ENCODE peak calls at places on chromosomes 1 and 21, in ten cellular contexts. One of them, this sample, is unnamed.

GRCh38 chr1:58929667-58930325 is 145.9 kb upstream of the JUN start:
- DNase-seq in stimulated activated CD8-positive, alpha-beta memory T cell treated with anti-CD3 and anti-CD28 coated beads, Interleukin-12 subunit alpha, Interleukin-12 subunit beta, amount 100 ng/mL, for 4 hours: peak
- DNase-seq in activated naive CD8-positive, alpha-beta T cell treated with anti-CD3 and anti-CD28 coated beads, Interleukin-2, amount 50 U/mL, for 16 hours: peak
- DNase-seq in KBM-7: no peak
- DNase-seq in A549: peak
- DNase-seq in CD8-positive, alpha-beta T cell: peak
- DNase-seq in GM12892: no peak
- DNase-seq in amniotic stem cell: no peak
- DNase-seq in Calu3: peak
- DNase-seq in pons: no peak
- DNase-seq in this sample: no peak

GRCh38 chr1:2258996-2259395 is 30.9 kb downstream of the SKI start:
- DNase-seq in stimulated activated CD8-positive, alpha-beta memory T cell treated with anti-CD3 and anti-CD28 coated beads, Interleukin-12 subunit alpha, Interleukin-12 subunit beta, amount 100 ng/mL, for 4 hours: peak
- DNase-seq in activated naive CD8-positive, alpha-beta T cell treated with anti-CD3 and anti-CD28 coated beads, Interleukin-2, amount 50 U/mL, for 16 hours: no peak
- DNase-seq in KBM-7: no peak
- DNase-seq in A549: no peak
- DNase-seq in CD8-positive, alpha-beta T cell: peak
- DNase-seq in GM12892: no peak
- DNase-seq in amniotic stem cell: no peak
- DNase-seq in Calu3: no peak
- DNase-seq in pons: no peak
- DNase-seq in this sample: no peak

GRCh38 chr1:52179073-52179472 is 37.2 kb downstream of the ZFYVE9 start:
- DNase-seq in stimulated activated CD8-positive, alpha-beta memory T cell treated with anti-CD3 and anti-CD28 coated beads, Interleukin-12 subunit alpha, Interleukin-12 subunit beta, amount 100 ng/mL, for 4 hours: no peak
- DNase-seq in activated naive CD8-positive, alpha-beta T cell treated with anti-CD3 and anti-CD28 coated beads, Interleukin-2, amount 50 U/mL, for 16 hours: no peak
- DNase-seq in KBM-7: no peak
- DNase-seq in A549: no peak
- DNase-seq in CD8-positive, alpha-beta T cell: no peak
- DNase-seq in GM12892: no peak
- DNase-seq in amniotic stem cell: no peak
- DNase-seq in Calu3: no peak
- DNase-seq in pons: no peak
- DNase-seq in this sample: no peak

GRCh38 chr21:16330340-16331319 is 600.8 kb downstream of the USP25 start:
- DNase-seq in stimulated activated CD8-positive, alpha-beta memory T cell treated with anti-CD3 and anti-CD28 coated beads, Interleukin-12 subunit alpha, Interleukin-12 subunit beta, amount 100 ng/mL, for 4 hours: no peak
- DNase-seq in activated naive CD8-positive, alpha-beta T cell treated with anti-CD3 and anti-CD28 coated beads, Interleukin-2, amount 50 U/mL, for 16 hours: no peak
- DNase-seq in KBM-7: peak
- DNase-seq in A549: peak
- DNase-seq in CD8-positive, alpha-beta T cell: no peak
- DNase-seq in GM12892: no peak
- DNase-seq in amniotic stem cell: peak
- DNase-seq in Calu3: peak
- DNase-seq in pons: peak
- DNase-seq in this sample: peak

GRCh38 chr1:10510520-10511493 is 36.1 kb downstream of the PEX14 start:
- DNase-seq in stimulated activated CD8-positive, alpha-beta memory T cell treated with anti-CD3 and anti-CD28 coated beads, Interleukin-12 subunit alpha, Interleukin-12 subunit beta, amount 100 ng/mL, for 4 hours: peak
- DNase-seq in activated naive CD8-positive, alpha-beta T cell treated with anti-CD3 and anti-CD28 coated beads, Interleukin-2, amount 50 U/mL, for 16 hours: peak
- DNase-seq in KBM-7: peak
- DNase-seq in A549: peak
- DNase-seq in CD8-positive, alpha-beta T cell: peak
- DNase-seq in GM12892: peak
- DNase-seq in amniotic stem cell: peak
- DNase-seq in Calu3: peak
- DNase-seq in pons: no peak
- DNase-seq in this sample: no peak

GRCh38 chr1:230860617-230861384 is 7.5 kb downstream of the C1orf198 start:
- DNase-seq in stimulated activated CD8-positive, alpha-beta memory T cell treated with anti-CD3 and anti-CD28 coated beads, Interleukin-12 subunit alpha, Interleukin-12 subunit beta, amount 100 ng/mL, for 4 hours: no peak
- DNase-seq in activated naive CD8-positive, alpha-beta T cell treated with anti-CD3 and anti-CD28 coated beads, Interleukin-2, amount 50 U/mL, for 16 hours: no peak
- DNase-seq in KBM-7: no peak
- DNase-seq in A549: no peak
- DNase-seq in CD8-positive, alpha-beta T cell: no peak
- DNase-seq in GM12892: no peak
- DNase-seq in amniotic stem cell: no peak
- DNase-seq in Calu3: no peak
- DNase-seq in pons: no peak
- DNase-seq in this sample: no peak

GRCh38 chr1:97441966-97442365 is 478.9 kb downstream of the DPYD start:
- DNase-seq in stimulated activated CD8-positive, alpha-beta memory T cell treated with anti-CD3 and anti-CD28 coated beads, Interleukin-12 subunit alpha, Interleukin-12 subunit beta, amount 100 ng/mL, for 4 hours: no peak
- DNase-seq in activated naive CD8-positive, alpha-beta T cell treated with anti-CD3 and anti-CD28 coated beads, Interleukin-2, amount 50 U/mL, for 16 hours: no peak
- DNase-seq in KBM-7: no peak
- DNase-seq in A549: no peak
- DNase-seq in CD8-positive, alpha-beta T cell: no peak
- DNase-seq in GM12892: no peak
- DNase-seq in amniotic stem cell: no peak
- DNase-seq in Calu3: no peak
- DNase-seq in pons: no peak
- DNase-seq in this sample: no peak

GRCh38 chr21:29235714-29236197 is 63.0 kb upstream of the BACH1 start:
- DNase-seq in stimulated activated CD8-positive, alpha-beta memory T cell treated with anti-CD3 and anti-CD28 coated beads, Interleukin-12 subunit alpha, Interleukin-12 subunit beta, amount 100 ng/mL, for 4 hours: no peak
- DNase-seq in activated naive CD8-positive, alpha-beta T cell treated with anti-CD3 and anti-CD28 coated beads, Interleukin-2, amount 50 U/mL, for 16 hours: no peak
- DNase-seq in KBM-7: no peak
- DNase-seq in A549: no peak
- DNase-seq in CD8-positive, alpha-beta T cell: no peak
- DNase-seq in GM12892: no peak
- DNase-seq in amniotic stem cell: no peak
- DNase-seq in Calu3: no peak
- DNase-seq in pons: peak
- DNase-seq in this sample: no peak

GRCh38 chr1:85406081-85406480 is 58.9 kb downstream of the DDAH1 start:
- DNase-seq in stimulated activated CD8-positive, alpha-beta memory T cell treated with anti-CD3 and anti-CD28 coated beads, Interleukin-12 subunit alpha, Interleukin-12 subunit beta, amount 100 ng/mL, for 4 hours: no peak
- DNase-seq in activated naive CD8-positive, alpha-beta T cell treated with anti-CD3 and anti-CD28 coated beads, Interleukin-2, amount 50 U/mL, for 16 hours: no peak
- DNase-seq in KBM-7: no peak
- DNase-seq in A549: no peak
- DNase-seq in CD8-positive, alpha-beta T cell: no peak
- DNase-seq in GM12892: no peak
- DNase-seq in amniotic stem cell: no peak
- DNase-seq in Calu3: no peak
- DNase-seq in pons: no peak
- DNase-seq in this sample: no peak

GRCh38 chr1:1759456-1760344 is 18.6 kb downstream of the NADK start:
- DNase-seq in stimulated activated CD8-positive, alpha-beta memory T cell treated with anti-CD3 and anti-CD28 coated beads, Interleukin-12 subunit alpha, Interleukin-12 subunit beta, amount 100 ng/mL, for 4 hours: no peak
- DNase-seq in activated naive CD8-positive, alpha-beta T cell treated with anti-CD3 and anti-CD28 coated beads, Interleukin-2, amount 50 U/mL, for 16 hours: no peak
- DNase-seq in KBM-7: no peak
- DNase-seq in A549: no peak
- DNase-seq in CD8-positive, alpha-beta T cell: no peak
- DNase-seq in GM12892: no peak
- DNase-seq in amniotic stem cell: no peak
- DNase-seq in Calu3: peak
- DNase-seq in pons: no peak
- DNase-seq in this sample: no peak

GRCh38 chr1:18927654-18928272 is 25.4 kb upstream of the ALDH4A1 start:
- DNase-seq in stimulated activated CD8-positive, alpha-beta memory T cell treated with anti-CD3 and anti-CD28 coated beads, Interleukin-12 subunit alpha, Interleukin-12 subunit beta, amount 100 ng/mL, for 4 hours: peak
- DNase-seq in activated naive CD8-positive, alpha-beta T cell treated with anti-CD3 and anti-CD28 coated beads, Interleukin-2, amount 50 U/mL, for 16 hours: no peak
- DNase-seq in KBM-7: peak
- DNase-seq in A549: no peak
- DNase-seq in CD8-positive, alpha-beta T cell: peak
- DNase-seq in GM12892: peak
- DNase-seq in amniotic stem cell: no peak
- DNase-seq in Calu3: peak
- DNase-seq in pons: no peak
- DNase-seq in this sample: no peak

GRCh38 chr1:101485712-101486111 is 248.9 kb downstream of the S1PR1 start:
- DNase-seq in stimulated activated CD8-positive, alpha-beta memory T cell treated with anti-CD3 and anti-CD28 coated beads, Interleukin-12 subunit alpha, Interleukin-12 subunit beta, amount 100 ng/mL, for 4 hours: no peak
- DNase-seq in activated naive CD8-positive, alpha-beta T cell treated with anti-CD3 and anti-CD28 coated beads, Interleukin-2, amount 50 U/mL, for 16 hours: no peak
- DNase-seq in KBM-7: no peak
- DNase-seq in A549: no peak
- DNase-seq in CD8-positive, alpha-beta T cell: no peak
- DNase-seq in GM12892: no peak
- DNase-seq in amniotic stem cell: no peak
- DNase-seq in Calu3: no peak
- DNase-seq in pons: no peak
- DNase-seq in this sample: no peak

GRCh38 chr1:41108696-41109284 is 87.3 kb upstream of the SLFNL1 start:
- DNase-seq in stimulated activated CD8-positive, alpha-beta memory T cell treated with anti-CD3 and anti-CD28 coated beads, Interleukin-12 subunit alpha, Interleukin-12 subunit beta, amount 100 ng/mL, for 4 hours: no peak
- DNase-seq in activated naive CD8-positive, alpha-beta T cell treated with anti-CD3 and anti-CD28 coated beads, Interleukin-2, amount 50 U/mL, for 16 hours: no peak
- DNase-seq in KBM-7: no peak
- DNase-seq in A549: no peak
- DNase-seq in CD8-positive, alpha-beta T cell: no peak
- DNase-seq in GM12892: no peak
- DNase-seq in amniotic stem cell: no peak
- DNase-seq in Calu3: no peak
- DNase-seq in pons: no peak
- DNase-seq in this sample: no peak

GRCh38 chr1:27135920-27136551 is 18.9 kb downstream of the SLC9A1 start:
- DNase-seq in stimulated activated CD8-positive, alpha-beta memory T cell treated with anti-CD3 and anti-CD28 coated beads, Interleukin-12 subunit alpha, Interleukin-12 subunit beta, amount 100 ng/mL, for 4 hours: no peak
- DNase-seq in activated naive CD8-positive, alpha-beta T cell treated with anti-CD3 and anti-CD28 coated beads, Interleukin-2, amount 50 U/mL, for 16 hours: no peak
- DNase-seq in KBM-7: no peak
- DNase-seq in A549: no peak
- DNase-seq in CD8-positive, alpha-beta T cell: no peak
- DNase-seq in GM12892: no peak
- DNase-seq in amniotic stem cell: no peak
- DNase-seq in Calu3: no peak
- DNase-seq in pons: no peak
- DNase-seq in this sample: no peak

GRCh38 chr21:15437873-15438272 is 291.9 kb upstream of the USP25 start:
- DNase-seq in stimulated activated CD8-positive, alpha-beta memory T cell treated with anti-CD3 and anti-CD28 coated beads, Interleukin-12 subunit alpha, Interleukin-12 subunit beta, amount 100 ng/mL, for 4 hours: no peak
- DNase-seq in activated naive CD8-positive, alpha-beta T cell treated with anti-CD3 and anti-CD28 coated beads, Interleukin-2, amount 50 U/mL, for 16 hours: no peak
- DNase-seq in KBM-7: peak
- DNase-seq in A549: no peak
- DNase-seq in CD8-positive, alpha-beta T cell: no peak
- DNase-seq in GM12892: no peak
- DNase-seq in amniotic stem cell: no peak
- DNase-seq in Calu3: no peak
- DNase-seq in pons: no peak
- DNase-seq in this sample: no peak

This sample was measured in mucosa of gallbladder.